ENCODE peak calls at places on chromosomes 2 and 18, in ten cellular contexts. E, Y, V, Q, R, W, K, L, Z and M are unnamed samples.

GRCh38 chr2:160352492-160352891 is 141.1 kb downstream of the RBMS1 start:
- DNase-seq in E (no peak), Y (no peak), V (no peak), Q (no peak), R (no peak), W (no peak), K (no peak), L (no peak), Z (no peak), M (no peak)

GRCh38 chr2:108927405-108927804 is 61.6 kb downstream of the EDAR start:
- DNase-seq in E (no peak), Y (no peak), V (no peak), Q (no peak), R (no peak), W (no peak), K (no peak), L (no peak), Z (no peak), M (no peak)

GRCh38 chr2:235046561-235046960 is 94.7 kb downstream of the SH3BP4 start:
- DNase-seq in E (no peak), Y (no peak), V (no peak), Q (no peak), R (no peak), W (no peak), K (no peak), L (no peak), Z (no peak), M (no peak)

GRCh38 chr2:142033393-142033792 is 97.4 kb downstream of the LRP1B start:
- DNase-seq in E (no peak), Y (no peak), V (no peak), Q (no peak), R (no peak), W (no peak), K (no peak), L (peak; percentile 6), Z (no peak), M (no peak)

GRCh38 chr2:227411320-227411989 is 23.7 kb upstream of the SCYGR1 start:
- DNase-seq in E (peak; percentile 49), Y (no peak), V (peak; percentile 42), Q (no peak), R (peak; percentile 62), W (no peak), K (no peak), L (no peak), Z (no peak), M (no peak)

GRCh38 chr18:8478166-8478967 is 130.9 kb upstream of the RAB12 start:
- DNase-seq in E (peak; percentile 90), Y (peak; percentile 82), V (peak; percentile 54), Q (peak; percentile 69), R (peak; percentile 55), W (no peak), K (peak; percentile 20), L (no peak), Z (peak; percentile 44), M (peak; percentile 75)

GRCh38 chr2:62871506-62871905 is 166.0 kb downstream of the EHBP1 start:
- DNase-seq in E (no peak), Y (no peak), V (no peak), Q (no peak), R (no peak), W (no peak), K (no peak), L (no peak), Z (no peak), M (no peak)

GRCh38 chr2:69843993-69844392 is 14.5 kb downstream of the GMCL1 start:
- DNase-seq in E (no peak), Y (no peak), V (no peak), Q (no peak), R (no peak), W (no peak), K (no peak), L (no peak), Z (no peak), M (no peak)

GRCh38 chr2:30147196-30147714 is 448 bp downstream of the YPEL5 start:
- DNase-seq in E (peak; percentile 42), Y (peak; percentile 65), V (no peak), Q (no peak), R (no peak), W (no peak), K (no peak), L (no peak), Z (peak; percentile 38), M (no peak)

GRCh38 chr2:10305254-10305635 is 2.5 kb downstream of the HPCAL1 start:
- DNase-seq in E (peak; percentile 57), Y (no peak), V (no peak), Q (no peak), R (peak; percentile 64), W (peak; percentile 56), K (no peak), L (no peak), Z (no peak), M (no peak)

GRCh38 chr18:45324489-45325111 is 290.7 kb upstream of the SLC14A2 start:
- DNase-seq in E (peak; percentile 85), Y (peak; percentile 65), V (no peak), Q (no peak), R (peak; percentile 18), W (no peak), K (no peak), L (peak; percentile 84), Z (peak; percentile 37), M (no peak)

GRCh38 chr2:189142893-189143759 is 36.4 kb downstream of the COL5A2 start:
- DNase-seq in E (no peak), Y (peak; percentile 76), V (peak; percentile 61), Q (peak; percentile 34), R (peak; percentile 53), W (no peak), K (peak; percentile 5), L (no peak), Z (no peak), M (peak; percentile 18)

GRCh38 chr18:51390695-51391094 is 193.2 kb upstream of the MEX3C start:
- DNase-seq in E (no peak), Y (no peak), V (no peak), Q (no peak), R (no peak), W (no peak), K (no peak), L (no peak), Z (no peak), M (no peak)

GRCh38 chr2:223819891-223820290 is 17.5 kb downstream of the AP1S3 start:
- DNase-seq in E (no peak), Y (no peak), V (no peak), Q (no peak), R (no peak), W (no peak), K (no peak), L (no peak), Z (no peak), M (no peak)

GRCh38 chr2:150165479-150165878 is 322.0 kb downstream of the RND3 start:
- DNase-seq in E (no peak), Y (no peak), V (no peak), Q (no peak), R (no peak), W (no peak), K (peak; percentile 23), L (no peak), Z (no peak), M (no peak)

GRCh38 chr18:22346968-22347611 is 70.6 kb downstream of the CTAGE1 start:
- DNase-seq in E (peak; percentile 71), Y (peak; percentile 77), V (peak; percentile 67), Q (no peak), R (peak; percentile 46), W (no peak), K (no peak), L (no peak), Z (peak; percentile 89), M (no peak)

GRCh38 chr2:121128741-121129659 is 156.0 kb downstream of the TFCP2L1 start:
- DNase-seq in E (peak; percentile 27), Y (peak; percentile 72), V (peak; percentile 15), Q (peak; percentile 23), R (peak; percentile 12), W (no peak), K (peak; percentile 35), L (no peak), Z (peak; percentile 36), M (no peak)

GRCh38 chr2:121335294-121336290 is 50.6 kb upstream of the TFCP2L1 start:
- DNase-seq in E (no peak), Y (no peak), V (no peak), Q (no peak), R (no peak), W (peak; percentile 24), K (no peak), L (no peak), Z (no peak), M (no peak)

GRCh38 chr2:217103752-217104540 is 244.1 kb upstream of the TNP1 start:
- DNase-seq in E (peak; percentile 48), Y (no peak), V (peak; percentile 85), Q (no peak), R (peak; percentile 90), W (no peak), K (no peak), L (peak; percentile 52), Z (no peak), M (no peak)

GRCh38 chr2:205405752-205406151 is 276.5 kb upstream of the NRP2 start:
- DNase-seq in E (peak; percentile 60), Y (no peak), V (peak; percentile 78), Q (peak; percentile 9), R (peak; percentile 85), W (no peak), K (no peak), L (peak; percentile 76), Z (no peak), M (no peak)

GRCh38 chr2:198913394-198914152 is 544.2 kb downstream of the SATB2 start:
- DNase-seq in E (no peak), Y (no peak), V (peak; percentile 1), Q (no peak), R (peak; percentile 16), W (no peak), K (no peak), L (no peak), Z (no peak), M (peak; percentile 28)

GRCh38 chr2:36397728-36398413 is 42.3 kb downstream of the CRIM1 start:
- DNase-seq in E (no peak), Y (no peak), V (no peak), Q (no peak), R (no peak), W (no peak), K (no peak), L (no peak), Z (no peak), M (no peak)

GRCh38 chr2:84851876-84852275 is 29.0 kb downstream of the TRABD2A start:
- DNase-seq in E (no peak), Y (no peak), V (no peak), Q (no peak), R (no peak), W (no peak), K (no peak), L (no peak), Z (no peak), M (no peak)

GRCh38 chr2:46329803-46330775 is 32.9 kb downstream of the EPAS1 start:
- DNase-seq in E (peak; percentile 77), Y (no peak), V (peak; percentile 92), Q (peak; percentile 78), R (peak; percentile 95), W (no peak), K (peak; percentile 41), L (peak; percentile 89), Z (no peak), M (no peak)

GRCh38 chr2:188725981-188726380 is 248.2 kb upstream of the COL3A1 start:
- DNase-seq in E (peak; percentile 7), Y (no peak), V (peak; percentile 74), Q (no peak), R (peak; percentile 69), W (no peak), K (no peak), L (no peak), Z (no peak), M (no peak)

GRCh38 chr2:238423561-238424312 is 3.0 kb upstream of the ASB1 start:
- DNase-seq in E (peak; percentile 67), Y (no peak), V (peak; percentile 56), Q (no peak), R (peak; percentile 58), W (no peak), K (no peak), L (no peak), Z (no peak), M (no peak)

GRCh38 chr2:190343500-190344274 is at the start of gene INPP1:
- DNase-seq in E (peak; percentile 86), Y (peak; percentile 77), V (peak; percentile 83), Q (peak; percentile 72), R (peak; percentile 76), W (peak; percentile 14), K (peak; percentile 66), L (no peak), Z (peak; percentile 80), M (peak; percentile 52)

GRCh38 chr2:163736433-163737168 is 793 bp upstream of the FIGN start:
- DNase-seq in E (peak; percentile 77), Y (peak; percentile 92), V (peak; percentile 43), Q (peak; percentile 55), R (peak; percentile 32), W (peak; percentile 7), K (peak; percentile 49), L (no peak), Z (peak; percentile 58), M (peak; percentile 9)